ENCODE peak calls at places on chromosomes 11 and 22, in five cellular contexts. S is fibroblast of mammary gland, X is fibroblast of the aortic adventitia, A is ovary, B is astrocyte of the spinal cord. L is an unnamed sample.

GRCh38 chr22:45225732-45226560 is 14.7 kb downstream of the KIAA0930 start:
- DNase-seq in S (peak), X (peak), A (no peak), B (no peak), L (no peak)

GRCh38 chr22:49366437-49366836 is 461.2 kb downstream of the BRD1 start:
- DNase-seq in S (no peak), X (no peak), A (no peak), B (no peak), L (no peak)

GRCh38 chr22:22210375-22210774 is 34.2 kb upstream of the VPREB1 start:
- DNase-seq in S (peak), X (peak), A (no peak), B (peak), L (peak)

GRCh38 chr11:81874627-81875026 is 859.0 kb downstream of the FAM181B start:
- DNase-seq in S (no peak), X (no peak), A (no peak), B (no peak), L (no peak)

GRCh38 chr11:63490551-63491239 is at the start of gene PLAAT5:
- DNase-seq in S (no peak), X (peak), A (peak), B (no peak), L (no peak)

GRCh38 chr11:63146586-63146985 is 2.6 kb upstream of the SLC22A24 start:
- DNase-seq in S (peak), X (no peak), A (no peak), B (no peak), L (no peak)

GRCh38 chr11:91104237-91104636 is 881.4 kb upstream of the CHORDC1 start:
- DNase-seq in S (peak), X (peak), A (no peak), B (peak), L (peak)

GRCh38 chr11:75474240-75474639 is 41.2 kb upstream of the KLHL35 start:
- DNase-seq in S (peak), X (no peak), A (no peak), B (no peak), L (no peak)

GRCh38 chr11:118912742-118913410 is 12.8 kb downstream of the BCL9L start:
- DNase-seq in S (peak), X (no peak), A (peak), B (no peak), L (no peak)

GRCh38 chr22:30266445-30267381 is at the start of gene OSM:
- DNase-seq in S (no peak), X (no peak), A (no peak), B (no peak), L (no peak)

GRCh38 chr22:50574383-50574755 is 3.9 kb downstream of the CPT1B start:
- DNase-seq in S (no peak), X (no peak), A (no peak), B (no peak), L (no peak)

GRCh38 chr22:36212896-36213295 is 11.3 kb upstream of the APOL4 start:
- DNase-seq in S (no peak), X (no peak), A (no peak), B (no peak), L (no peak)

GRCh38 chr11:72391638-72392423 is 42.5 kb downstream of the CLPB start:
- DNase-seq in S (no peak), X (no peak), A (no peak), B (no peak), L (no peak)

GRCh38 chr22:21866821-21867527 is 471 bp downstream of the MAPK1 start:
- DNase-seq in S (no peak), X (peak), A (peak), B (no peak), L (no peak)

GRCh38 chr22:40764743-40765441 is 54.3 kb downstream of the SLC25A17 start:
- DNase-seq in S (peak), X (no peak), A (no peak), B (no peak), L (no peak)

GRCh38 chr11:75800728-75801361 is 14.2 kb upstream of the UVRAG start:
- DNase-seq in S (no peak), X (no peak), A (no peak), B (no peak), L (no peak)

GRCh38 chr22:36433318-36434231 is 45.8 kb upstream of the MYH9 start:
- DNase-seq in S (no peak), X (no peak), A (no peak), B (no peak), L (no peak)

GRCh38 chr11:88421530-88421929 is 84.0 kb upstream of the CTSC start:
- DNase-seq in S (peak), X (peak), A (no peak), B (no peak), L (no peak)

GRCh38 chr22:47047321-47048122 is 285.1 kb downstream of the TBC1D22A start:
- DNase-seq in S (no peak), X (no peak), A (no peak), B (no peak), L (no peak)

GRCh38 chr11:2513441-2513840 is 68.6 kb downstream of the KCNQ1 start:
- DNase-seq in S (no peak), X (no peak), A (no peak), B (no peak), L (no peak)

GRCh38 chr11:76371170-76371569 is 9.8 kb downstream of the THAP12 start:
- DNase-seq in S (peak), X (peak), A (no peak), B (peak), L (no peak)

GRCh38 chr11:10108901-10109665 is 184.9 kb downstream of the SBF2 start:
- DNase-seq in S (peak), X (peak), A (peak), B (peak), L (no peak)

GRCh38 chr11:4991066-4991465 is 3.6 kb upstream of the OR51L1 start:
- DNase-seq in S (peak), X (no peak), A (no peak), B (peak), L (no peak)

GRCh38 chr11:11640996-11641395 is 19.2 kb upstream of the GALNT18 start:
- DNase-seq in S (no peak), X (no peak), A (no peak), B (no peak), L (no peak)

GRCh38 chr22:21455334-21456089 is 11.7 kb upstream of the TMEM191C start:
- DNase-seq in S (no peak), X (no peak), A (no peak), B (no peak), L (no peak)

GRCh38 chr11:120929090-120929489 is 94.8 kb upstream of the TBCEL start:
- DNase-seq in S (peak), X (no peak), A (no peak), B (no peak), L (peak)

GRCh38 chr22:48670317-48670716 is 1157.4 kb downstream of the BRD1 start:
- DNase-seq in S (no peak), X (no peak), A (no peak), B (no peak), L (no peak)

GRCh38 chr11:45027312-45027711 is 76.6 kb upstream of the TP53I11 start:
- DNase-seq in S (no peak), X (no peak), A (no peak), B (no peak), L (no peak)

GRCh38 chr11:75475767-75476650 is 43.0 kb upstream of the KLHL35 start:
- DNase-seq in S (peak), X (peak), A (no peak), B (no peak), L (no peak)

GRCh38 chr11:76770642-76771445 is 12.3 kb upstream of the TSKU start:
- DNase-seq in S (peak), X (peak), A (no peak), B (peak), L (peak)

GRCh38 chr11:58621586-58622262 is 741 bp upstream of the CNTF start:
- DNase-seq in S (no peak), X (no peak), A (no peak), B (no peak), L (no peak)

GRCh38 chr11:66639066-66639813 is 737 bp downstream of the RBM4 start:
- DNase-seq in S (peak), X (peak), A (no peak), B (peak), L (no peak)

GRCh38 chr11:104151404-104152204 is 12.3 kb downstream of the PDGFD start:
- DNase-seq in S (peak), X (peak), A (no peak), B (peak), L (no peak)

GRCh38 chr11:2530855-2531200 is 86.0 kb downstream of the KCNQ1 start:
- DNase-seq in S (no peak), X (no peak), A (peak), B (no peak), L (no peak)

GRCh38 chr11:65329944-65330403 is 3.7 kb upstream of the DPF2 start:
- DNase-seq in S (peak), X (peak), A (peak), B (peak), L (peak)

GRCh38 chr22:37187891-37188761 is at the start of gene C1QTNF6:
- DNase-seq in S (peak), X (peak), A (peak), B (no peak), L (no peak)

GRCh38 chr22:49269928-49270327 is 557.7 kb downstream of the BRD1 start:
- DNase-seq in S (no peak), X (no peak), A (no peak), B (no peak), L (no peak)

GRCh38 chr22:31748490-31748889 is 1.4 kb downstream of the PRR14L start:
- DNase-seq in S (peak), X (no peak), A (no peak), B (no peak), L (no peak)

GRCh38 chr22:31747441-31747840 is 2.5 kb downstream of the PRR14L start:
- DNase-seq in S (no peak), X (no peak), A (no peak), B (no peak), L (no peak)

GRCh38 chr22:31752096-31752847 is 1.5 kb upstream of the DEPDC5 start:
- DNase-seq in S (no peak), X (peak), A (no peak), B (no peak), L (no peak)

GRCh38 chr22:31750365-31751284 is 693 bp upstream of the PRR14L start:
- DNase-seq in S (no peak), X (no peak), A (no peak), B (no peak), L (no peak)

DNA sequence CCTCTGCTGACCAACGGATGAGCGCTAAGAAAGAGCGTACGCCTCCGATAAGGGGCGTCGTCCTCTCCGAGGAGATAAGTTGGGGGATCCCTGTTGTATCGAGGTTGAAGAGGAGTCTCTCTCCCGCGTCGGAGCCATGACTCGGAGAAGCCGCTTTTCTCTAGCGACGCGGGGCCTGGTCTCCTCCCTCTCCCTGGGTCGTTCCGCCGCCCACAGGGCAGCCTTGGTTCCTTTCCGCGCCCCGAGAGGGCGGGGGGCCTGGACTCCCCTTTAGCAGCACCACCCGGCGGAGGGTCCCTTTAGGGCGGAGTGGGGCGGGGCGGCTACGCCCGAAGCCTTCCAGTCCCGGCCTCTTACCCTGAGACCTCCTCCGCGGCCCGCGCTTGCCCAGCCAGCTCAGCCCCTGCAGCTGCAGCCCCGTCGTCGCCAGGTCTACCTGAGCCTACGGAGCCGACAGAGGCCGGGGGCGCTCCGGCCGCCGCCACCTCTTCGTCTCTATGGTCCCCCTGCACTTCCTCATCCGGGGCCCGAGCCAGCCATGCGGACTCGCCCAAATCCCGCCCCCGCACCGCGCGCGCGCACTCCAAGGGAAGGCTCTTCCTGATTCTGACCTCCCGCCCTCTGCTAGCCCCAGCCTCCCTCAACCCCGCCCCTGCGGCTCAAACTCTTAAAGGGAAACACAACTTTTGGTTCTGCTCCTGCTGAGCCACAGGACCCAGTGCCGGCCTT is at the start of gene PRR14L:
- DNase-seq in S (peak), X (peak), A (peak), B (peak), L (peak)
- TF ChIP-seq CTCF in S (no peak), X (peak), A (no peak), B (peak), L (peak)

DNA sequence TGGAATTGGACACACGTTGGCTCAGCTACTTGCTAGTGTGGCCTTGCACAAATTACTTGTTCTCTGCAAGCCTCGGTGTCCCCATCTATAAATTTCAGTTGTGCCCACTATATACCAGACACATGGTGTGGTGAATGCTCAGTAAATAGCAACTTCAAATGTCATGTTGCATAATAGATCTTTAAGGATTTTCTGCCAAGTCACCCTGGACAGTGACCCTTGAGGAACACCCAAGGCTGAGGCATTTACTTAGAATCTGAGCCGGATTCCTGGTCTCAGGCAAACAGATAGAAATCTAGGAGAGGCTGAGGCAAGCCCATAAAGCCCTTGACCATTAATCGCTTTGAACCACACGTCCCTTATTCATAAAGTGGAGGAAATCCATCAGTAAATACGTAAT is 9.6 kb downstream of the TEAD1 start:
- DNase-seq in S (peak), X (no peak), A (no peak), B (no peak), L (no peak)
- H3K4me3 ChIP-seq in S (no peak), X (no peak), A (no peak), B (no peak), L (no peak)

GRCh38 chr11:128709402-128709801 is 15.5 kb downstream of the FLI1 start:
- DNase-seq in S (peak), X (peak), A (no peak), B (peak), L (peak)
- TF ChIP-seq CTCF in S (no peak), X (no peak), A (no peak), B (no peak), L (no peak)

GRCh38 chr11:40877981-40878380 is 581.5 kb downstream of the LRRC4C start:
- DNase-seq in S (no peak), X (no peak), A (no peak), B (no peak), L (no peak)

GRCh38 chr11:40877256-40877655 is 582.2 kb downstream of the LRRC4C start:
- DNase-seq in S (no peak), X (no peak), A (no peak), B (no peak), L (no peak)

GRCh38 chr11:40879911-40880310 is 579.5 kb downstream of the LRRC4C start:
- DNase-seq in S (no peak), X (no peak), A (no peak), B (no peak), L (no peak)

GRCh38 chr11:40885257-40885947 is 574.0 kb downstream of the LRRC4C start:
- DNase-seq in S (no peak), X (no peak), A (no peak), B (no peak), L (no peak)

GRCh38 chr11:40882301-40882700 is 577.2 kb downstream of the LRRC4C start:
- DNase-seq in S (no peak), X (no peak), A (no peak), B (no peak), L (no peak)
- H3K4me3 ChIP-seq in S (no peak), X (no peak), A (no peak), B (no peak), L (no peak)

DNA sequence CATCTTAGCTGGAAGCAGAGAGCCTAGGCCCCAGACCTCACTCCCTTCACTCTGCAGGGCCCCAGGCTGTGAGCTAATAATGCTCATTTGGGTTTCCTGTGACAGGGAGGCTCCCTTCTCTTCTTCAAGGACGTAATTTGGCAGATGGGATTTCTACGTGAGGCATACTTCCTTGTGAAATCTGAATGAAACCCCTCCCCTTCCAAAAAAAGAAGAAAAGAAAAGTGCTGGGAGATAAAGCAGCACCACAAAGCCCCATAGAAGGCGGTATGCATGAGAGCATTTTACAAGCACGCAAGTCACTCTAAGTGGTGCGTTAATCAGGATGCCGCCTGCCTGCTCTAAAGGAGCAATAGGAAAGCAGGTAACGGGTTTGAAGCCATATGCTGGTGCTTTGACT is 5.7 kb downstream of the P2RX3 start:
- DNase-seq in S (no peak), X (no peak), A (no peak), B (no peak), L (no peak)
- TF ChIP-seq CTCF in S (no peak), X (no peak), A (no peak), B (no peak), L (no peak)

L was measured in kidney epithelial cell.